ENCODE peak calls at places on chromosome 13, in five cellular contexts. P is CD8-positive, alpha-beta T cell; V is AG04449; N is left lung; D is A549. W is an unnamed sample.

GRCh38 chr13:62113145-62113544 is 697.5 kb upstream of the PCDH20 start:
- DNase-seq in V (no peak), D (no peak), N (no peak), P (no peak), W (no peak)

GRCh38 chr13:47474326-47474725 is 526.7 kb downstream of the SUCLA2 start:
- DNase-seq in D (no peak), P (no peak), N (no peak), V (no peak), W (no peak)

GRCh38 chr13:60329221-60329983 is 67.6 kb upstream of the TDRD3 start:
- DNase-seq in V (no peak), P (no peak), N (peak), D (peak), W (no peak)

GRCh38 chr13:23469901-23470525 is 36.5 kb upstream of the SACS start:
- DNase-seq in V (peak), D (peak), N (no peak), P (no peak), W (no peak)

GRCh38 chr13:100396771-100397170 is 191.8 kb downstream of the GGACT start:
- DNase-seq in N (no peak), P (no peak), V (no peak), D (no peak), W (no peak)

GRCh38 chr13:67118277-67118676 is 111.9 kb downstream of the PCDH9 start:
- DNase-seq in P (no peak), D (no peak), V (no peak), N (no peak), W (no peak)

GRCh38 chr13:80050252-80050651 is 290.7 kb downstream of the SPRY2 start:
- DNase-seq in N (no peak), V (no peak), P (no peak), D (no peak), W (no peak)

GRCh38 chr13:97257800-97258799 is 36.0 kb downstream of the MBNL2 start:
- DNase-seq in N (no peak), P (no peak), D (peak), V (peak), W (no peak)

GRCh38 chr13:99690426-99691189 is 189.3 kb downstream of the TM9SF2 start:
- DNase-seq in P (no peak), N (no peak), D (no peak), V (no peak), W (no peak)

GRCh38 chr13:113764793-113765190 is 5.8 kb downstream of the TMEM255B start:
- DNase-seq in V (no peak), D (no peak), P (no peak), N (no peak), W (no peak)

GRCh38 chr13:91623151-91623550 is 224.7 kb downstream of the GPC5 start:
- DNase-seq in D (no peak), P (no peak), N (no peak), V (no peak), W (no peak)

GRCh38 chr13:113408562-113408961 is 44.6 kb upstream of the GRTP1 start:
- DNase-seq in N (peak), D (no peak), V (no peak), P (no peak), W (no peak)

GRCh38 chr13:109331898-109332297 is 454.5 kb downstream of the IRS2 start:
- DNase-seq in P (no peak), D (no peak), N (no peak), V (peak), W (no peak)

GRCh38 chr13:46633416-46633815 is 80.4 kb downstream of the LRCH1 start:
- DNase-seq in D (peak), N (no peak), P (no peak), V (peak), W (no peak)

GRCh38 chr13:31436478-31436877 is 236.7 kb downstream of the B3GLCT start:
- DNase-seq in N (no peak), P (no peak), V (no peak), D (no peak), W (no peak)

GRCh38 chr13:74133657-74134201 is 475 bp downstream of the KLF12 start:
- DNase-seq in V (peak), N (peak), D (peak), P (peak), W (no peak)

GRCh38 chr13:48188129-48188528 is 44.9 kb upstream of the ITM2B start:
- DNase-seq in N (no peak), D (no peak), V (no peak), P (no peak), W (no peak)

GRCh38 chr13:100305398-100305797 is 216.5 kb downstream of the PCCA start:
- DNase-seq in V (no peak), N (no peak), D (no peak), P (no peak), W (no peak)

GRCh38 chr13:80742027-80742426 is 401.1 kb upstream of the SPRY2 start:
- DNase-seq in D (no peak), P (no peak), V (no peak), N (no peak), W (no peak)

GRCh38 chr13:87334176-87334575 is 337.0 kb upstream of the SLITRK5 start:
- DNase-seq in N (no peak), D (no peak), P (no peak), V (no peak), W (no peak)

GRCh38 chr13:24995225-24995804 is 100.6 kb upstream of the PABPC3 start:
- DNase-seq in D (peak), P (peak), N (peak), V (peak), W (peak)

GRCh38 chr13:95546919-95547318 is 5.6 kb upstream of the CLDN10 start:
- DNase-seq in D (no peak), N (no peak), P (no peak), V (no peak), W (no peak)

GRCh38 chr13:25971499-25972145 is 80.2 kb downstream of the SHISA2 start:
- DNase-seq in N (no peak), P (no peak), V (no peak), D (no peak), W (peak)

GRCh38 chr13:94121686-94122085 is 357.8 kb downstream of the DCT start:
- DNase-seq in P (no peak), N (no peak), V (peak), D (no peak), W (no peak)

GRCh38 chr13:113623491-113624234 is 34.3 kb downstream of the ATP4B start:
- DNase-seq in V (no peak), D (no peak), P (no peak), N (peak), W (no peak)

GRCh38 chr13:36965767-36966166 is 33.4 kb downstream of the ALG5 start:
- DNase-seq in P (no peak), D (no peak), N (no peak), V (peak), W (peak)

GRCh38 chr13:38564751-38565150 is 122.1 kb upstream of the FREM2 start:
- DNase-seq in D (no peak), P (no peak), V (no peak), N (no peak), W (no peak)

GRCh38 chr13:35782793-35783192 is 306.3 kb upstream of the MAB21L1 start:
- DNase-seq in P (no peak), D (no peak), V (no peak), N (no peak), W (no peak)

GRCh38 chr13:37729876-37730275 is 131.3 kb upstream of the POSTN start:
- DNase-seq in D (no peak), V (no peak), P (no peak), N (no peak), W (no peak)

GRCh38 chr13:40477623-40478608 is 188.5 kb downstream of the FOXO1 start:
- DNase-seq in D (no peak), V (no peak), P (no peak), N (no peak), W (peak)

GRCh38 chr13:104843328-104843727 is 1692.1 kb downstream of the EFNB2 start:
- DNase-seq in N (no peak), P (no peak), D (no peak), V (no peak), W (no peak)

DNA sequence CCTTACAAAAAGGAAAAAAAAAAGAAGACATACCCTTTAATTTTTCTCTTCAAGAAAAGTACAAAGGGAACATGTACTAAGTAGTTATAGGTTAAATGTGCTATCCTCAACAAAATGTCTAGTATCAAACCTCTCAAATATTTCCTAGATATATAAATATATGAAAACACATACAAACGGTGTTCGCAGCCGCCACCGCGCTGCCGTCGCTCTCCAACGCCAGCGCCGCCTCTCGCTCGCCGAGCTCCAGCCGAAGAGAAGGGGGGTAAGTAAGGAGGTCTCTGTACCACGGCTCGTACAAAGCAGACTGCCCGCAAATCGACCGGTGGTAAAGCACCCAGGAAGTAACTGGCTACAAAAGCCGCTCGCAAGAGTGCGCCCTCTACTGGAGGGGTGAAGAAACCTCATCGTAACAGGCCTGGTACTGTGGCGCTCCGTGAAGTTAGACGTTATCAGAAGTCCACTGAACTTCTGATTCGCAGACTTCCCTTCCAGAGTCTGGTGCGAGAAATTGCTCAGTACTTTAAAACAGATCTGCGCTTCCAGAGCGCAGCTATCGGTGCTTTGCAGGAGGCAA is 192.1 kb downstream of the DACH1 start:
- DNase-seq in V (no peak), N (no peak), P (no peak), D (no peak), W (no peak)
- TF ChIP-seq CTCF in V (no peak), N (no peak), P (no peak), D (no peak), W (no peak)

GRCh38 chr13:28641600-28641926 is 17.4 kb upstream of the POMP start:
- DNase-seq in V (no peak), D (no peak), N (no peak), P (no peak), W (no peak)

GRCh38 chr13:28638756-28639155 is 20.2 kb upstream of the POMP start:
- DNase-seq in P (no peak), V (no peak), D (no peak), N (no peak), W (no peak)

GRCh38 chr13:28636677-28637317 is 22.1 kb upstream of the POMP start:
- DNase-seq in N (no peak), P (no peak), D (peak), V (no peak), W (no peak)

GRCh38 chr13:28637714-28638355 is 21.1 kb upstream of the POMP start:
- DNase-seq in D (no peak), V (no peak), N (no peak), P (no peak), W (no peak)

DNA sequence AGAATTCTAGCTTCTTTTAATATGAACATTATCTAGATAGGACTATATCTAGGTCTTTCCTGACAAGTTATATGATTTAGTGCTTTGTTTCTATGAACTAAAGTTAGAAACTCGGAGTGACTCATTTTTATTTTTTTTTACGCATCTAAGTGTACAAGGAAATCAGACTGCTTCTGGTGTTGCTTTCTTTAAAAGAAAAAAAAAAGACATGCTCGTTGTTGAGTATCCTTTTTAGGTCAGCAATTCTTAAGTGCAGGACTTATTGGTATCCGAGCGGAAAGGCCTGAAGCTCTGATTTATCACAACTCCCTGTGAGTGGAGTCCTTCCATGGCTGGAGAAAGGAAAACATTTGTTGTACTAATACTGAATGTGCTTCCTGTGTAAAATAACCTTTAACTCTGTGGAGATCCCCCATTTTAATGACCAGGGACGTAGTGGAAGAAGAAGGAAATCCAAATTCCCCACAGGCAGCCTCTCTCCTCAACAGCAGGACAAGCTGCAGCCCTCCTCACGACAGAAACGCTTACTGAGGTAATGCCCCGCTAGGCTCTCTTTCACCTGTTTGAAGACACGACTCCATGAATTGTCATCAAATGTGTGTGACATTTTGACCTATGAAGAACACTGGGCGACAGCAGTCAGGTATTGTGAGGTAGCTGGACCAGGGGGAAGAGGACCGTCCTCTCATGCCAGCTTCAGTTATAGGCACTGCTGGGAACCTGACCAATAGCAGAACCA is 17.9 kb upstream of the POMP start:
- DNase-seq in D (no peak), P (no peak), V (no peak), N (no peak), W (no peak)
- H3K4me3 ChIP-seq in D (no peak), P (no peak), V (no peak), N (no peak), W (no peak)

GRCh38 chr13:33026489-33027152 is 10.4 kb downstream of the KL start:
- DNase-seq in V (no peak), D (no peak), N (no peak), P (no peak), W (no peak)
- TF ChIP-seq CTCF in V (no peak), D (no peak), N (no peak), P (no peak), W (no peak)

GRCh38 chr13:44575035-44575434 is 1.1 kb downstream of the TSC22D1 start:
- DNase-seq in D (no peak), P (no peak), N (no peak), V (no peak), W (no peak)

GRCh38 chr13:44573790-44574465 is 2.2 kb downstream of the TSC22D1 start:
- DNase-seq in V (no peak), P (no peak), N (no peak), D (peak), W (no peak)

GRCh38 chr13:44575741-44576395 is at the start of gene TSC22D1:
- DNase-seq in D (peak), P (peak), N (peak), V (no peak), W (no peak)

GRCh38 chr13:44573071-44573470 is 3.1 kb downstream of the TSC22D1 start:
- DNase-seq in V (no peak), P (no peak), N (no peak), D (no peak), W (no peak)

DNA sequence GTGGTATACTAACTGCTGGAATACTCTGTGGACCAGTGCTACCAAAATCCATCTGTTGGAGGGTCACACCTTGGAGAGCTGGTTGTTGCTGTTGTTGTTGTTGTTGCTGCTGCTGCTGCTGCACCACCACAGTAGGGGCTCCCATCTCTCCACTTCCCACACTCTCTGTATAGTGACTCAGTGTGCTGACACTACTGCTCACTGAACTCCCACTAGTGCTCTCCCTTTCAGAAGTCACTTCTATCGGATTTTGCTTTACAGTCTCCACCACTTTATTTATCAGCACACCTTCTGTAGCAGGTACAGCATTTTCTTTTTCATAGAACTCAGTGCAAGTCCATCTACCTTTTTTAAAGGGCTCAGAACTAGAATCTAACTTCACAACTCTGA is 1.7 kb downstream of the TSC22D1 start:
- DNase-seq in V (no peak), N (no peak), P (no peak), D (no peak), W (no peak)
- H3K4me3 ChIP-seq in V (peak), N (no peak), P (no peak), D (no peak), W (no peak)

W was measured in LNCaP clone FGC.